ENCODE peak calls at places on chromosomes 7 and 10, in six cellular contexts. One of them, this sample, is unnamed.

GRCh38 chr10:72084094-72084459 is 4.3 kb downstream of the SPOCK2 start:
- DNase-seq in HCT116: no peak
- DNase-seq in IMR-90: no peak
- DNase-seq in H1: no peak
- DNase-seq in GM12878: no peak
- DNase-seq in A549: no peak
- DNase-seq in this sample: no peak

GRCh38 chr7:130920122-130920521 is 186.1 kb upstream of the KLF14 start:
- DNase-seq in HCT116: no peak
- DNase-seq in IMR-90: peak; percentile 50
- DNase-seq in H1: peak; percentile 7
- DNase-seq in GM12878: no peak
- DNase-seq in A549: no peak
- DNase-seq in this sample: no peak

GRCh38 chr10:65565246-65565645 is 1360.6 kb upstream of the LRRTM3 start:
- DNase-seq in A549: no peak
- DNase-seq in H1: no peak
- DNase-seq in IMR-90: no peak
- DNase-seq in HCT116: no peak
- DNase-seq in GM12878: no peak
- DNase-seq in this sample: no peak

GRCh38 chr10:25175527-25176420 is 973 bp downstream of the GPR158 start:
- DNase-seq in GM12878: no peak
- DNase-seq in A549: no peak
- DNase-seq in IMR-90: no peak
- DNase-seq in H1: peak; percentile 68
- DNase-seq in HCT116: no peak
- DNase-seq in this sample: no peak

GRCh38 chr7:91636129-91636724 is 244.3 kb downstream of the MTERF1 start:
- DNase-seq in GM12878: no peak
- DNase-seq in A549: no peak
- DNase-seq in HCT116: peak; percentile 32
- DNase-seq in IMR-90: no peak
- DNase-seq in H1: no peak
- DNase-seq in this sample: peak; percentile 57

GRCh38 chr7:48875300-48875916 is 48.9 kb upstream of the CDC14C start:
- DNase-seq in GM12878: no peak
- DNase-seq in HCT116: no peak
- DNase-seq in H1: peak; percentile 56
- DNase-seq in IMR-90: no peak
- DNase-seq in A549: no peak
- DNase-seq in this sample: no peak

GRCh38 chr7:214410-215212 is 22.2 kb downstream of the FAM20C start:
- DNase-seq in IMR-90: peak; percentile 81
- DNase-seq in A549: peak; percentile 61
- DNase-seq in H1: no peak
- DNase-seq in HCT116: peak; percentile 18
- DNase-seq in GM12878: no peak
- DNase-seq in this sample: no peak

GRCh38 chr10:38010150-38010903 is at the start of gene ZNF33A:
- DNase-seq in H1: peak; percentile 89
- DNase-seq in HCT116: peak; percentile 91
- DNase-seq in A549: peak; percentile 76
- DNase-seq in IMR-90: peak; percentile 88
- DNase-seq in GM12878: peak; percentile 85
- DNase-seq in this sample: peak; percentile 95

GRCh38 chr10:114801411-114801813 is 20.2 kb upstream of the FHIP2A start:
- DNase-seq in H1: no peak
- DNase-seq in HCT116: no peak
- DNase-seq in IMR-90: no peak
- DNase-seq in A549: no peak
- DNase-seq in GM12878: no peak
- DNase-seq in this sample: no peak

GRCh38 chr7:68963547-68963946 is 634.7 kb upstream of the AUTS2 start:
- DNase-seq in A549: no peak
- DNase-seq in GM12878: no peak
- DNase-seq in H1: no peak
- DNase-seq in HCT116: no peak
- DNase-seq in IMR-90: peak; percentile 10
- DNase-seq in this sample: no peak

GRCh38 chr10:23171232-23171876 is 20.8 kb upstream of the PTF1A start:
- DNase-seq in H1: peak; percentile 81
- DNase-seq in GM12878: no peak
- DNase-seq in A549: peak; percentile 14
- DNase-seq in HCT116: no peak
- DNase-seq in IMR-90: peak; percentile 32
- DNase-seq in this sample: peak; percentile 15

GRCh38 chr7:5143106-5143505 is 46.9 kb upstream of the WIPI2 start:
- DNase-seq in A549: no peak
- DNase-seq in GM12878: no peak
- DNase-seq in H1: no peak
- DNase-seq in HCT116: no peak
- DNase-seq in IMR-90: no peak
- DNase-seq in this sample: no peak

GRCh38 chr7:102208826-102209225 is 77.8 kb upstream of the SH2B2 start:
- DNase-seq in GM12878: no peak
- DNase-seq in H1: no peak
- DNase-seq in A549: no peak
- DNase-seq in IMR-90: no peak
- DNase-seq in HCT116: no peak
- DNase-seq in this sample: no peak

GRCh38 chr7:85773116-85773783 is 586.4 kb upstream of the SEMA3D start:
- DNase-seq in A549: no peak
- DNase-seq in H1: no peak
- DNase-seq in GM12878: no peak
- DNase-seq in IMR-90: peak; percentile 52
- DNase-seq in HCT116: no peak
- DNase-seq in this sample: no peak

GRCh38 chr10:44863344-44864041 is 47.6 kb upstream of the TMEM72 start:
- DNase-seq in A549: no peak
- DNase-seq in H1: peak; percentile 47
- DNase-seq in IMR-90: no peak
- DNase-seq in HCT116: no peak
- DNase-seq in GM12878: no peak
- DNase-seq in this sample: no peak

GRCh38 chr7:5077740-5078139 is 32.1 kb downstream of the RBAK start:
- DNase-seq in GM12878: no peak
- DNase-seq in HCT116: no peak
- DNase-seq in A549: no peak
- DNase-seq in H1: no peak
- DNase-seq in IMR-90: peak; percentile 7
- DNase-seq in this sample: peak; percentile 21

GRCh38 chr7:70029993-70030392 is 431.7 kb downstream of the AUTS2 start:
- DNase-seq in A549: no peak
- DNase-seq in H1: no peak
- DNase-seq in IMR-90: no peak
- DNase-seq in HCT116: no peak
- DNase-seq in GM12878: no peak
- DNase-seq in this sample: no peak

GRCh38 chr10:92242910-92243671 is 47.8 kb downstream of the CPEB3 start:
- DNase-seq in IMR-90: peak; percentile 64
- DNase-seq in GM12878: no peak
- DNase-seq in A549: no peak
- DNase-seq in H1: no peak
- DNase-seq in HCT116: peak; percentile 58
- DNase-seq in this sample: peak; percentile 75

GRCh38 chr10:124477614-124478363 is 16.2 kb downstream of the LHPP start:
- DNase-seq in A549: no peak
- DNase-seq in H1: no peak
- DNase-seq in IMR-90: no peak
- DNase-seq in GM12878: no peak
- DNase-seq in HCT116: no peak
- DNase-seq in this sample: no peak

GRCh38 chr7:90958669-90959068 is 305.6 kb upstream of the FZD1 start:
- DNase-seq in A549: no peak
- DNase-seq in H1: no peak
- DNase-seq in IMR-90: peak; percentile 66
- DNase-seq in HCT116: no peak
- DNase-seq in GM12878: no peak
- DNase-seq in this sample: no peak

GRCh38 chr10:114905450-114905849 is 32.5 kb upstream of the TRUB1 start:
- DNase-seq in A549: peak; percentile 50
- DNase-seq in HCT116: peak; percentile 55
- DNase-seq in H1: no peak
- DNase-seq in GM12878: no peak
- DNase-seq in IMR-90: peak; percentile 16
- DNase-seq in this sample: no peak

GRCh38 chr7:146773506-146773905 is 656.9 kb downstream of the CNTNAP2 start:
- DNase-seq in HCT116: no peak
- DNase-seq in H1: no peak
- DNase-seq in GM12878: no peak
- DNase-seq in A549: no peak
- DNase-seq in IMR-90: no peak
- DNase-seq in this sample: no peak

GRCh38 chr7:27994639-27995038 is 186.0 kb downstream of the JAZF1 start:
- DNase-seq in IMR-90: peak; percentile 22
- DNase-seq in GM12878: no peak
- DNase-seq in A549: no peak
- DNase-seq in H1: no peak
- DNase-seq in HCT116: no peak
- DNase-seq in this sample: peak; percentile 51

GRCh38 chr7:122546496-122546895 is 152.4 kb downstream of the RNF133 start:
- DNase-seq in GM12878: no peak
- DNase-seq in HCT116: no peak
- DNase-seq in H1: no peak
- DNase-seq in A549: no peak
- DNase-seq in IMR-90: no peak
- DNase-seq in this sample: no peak

GRCh38 chr7:101160917-101161316 is 4.5 kb downstream of the VGF start:
- DNase-seq in GM12878: no peak
- DNase-seq in H1: no peak
- DNase-seq in A549: no peak
- DNase-seq in HCT116: no peak
- DNase-seq in IMR-90: no peak
- DNase-seq in this sample: no peak

GRCh38 chr10:28849821-28850220 is 172.5 kb downstream of the BAMBI start:
- DNase-seq in H1: no peak
- DNase-seq in HCT116: no peak
- DNase-seq in GM12878: no peak
- DNase-seq in A549: no peak
- DNase-seq in IMR-90: no peak
- DNase-seq in this sample: no peak

GRCh38 chr10:28857164-28857563 is 179.8 kb downstream of the BAMBI start:
- DNase-seq in IMR-90: no peak
- DNase-seq in A549: no peak
- DNase-seq in H1: no peak
- DNase-seq in HCT116: no peak
- DNase-seq in GM12878: no peak
- DNase-seq in this sample: no peak

GRCh38 chr10:28850784-28851183 is 173.5 kb downstream of the BAMBI start:
- DNase-seq in H1: no peak
- DNase-seq in A549: no peak
- DNase-seq in GM12878: no peak
- DNase-seq in IMR-90: no peak
- DNase-seq in HCT116: no peak
- DNase-seq in this sample: no peak

GRCh38 chr10:28849309-28849708 is 172.0 kb downstream of the BAMBI start:
- DNase-seq in IMR-90: no peak
- DNase-seq in HCT116: no peak
- DNase-seq in A549: no peak
- DNase-seq in H1: no peak
- DNase-seq in GM12878: no peak
- DNase-seq in this sample: no peak

DNA sequence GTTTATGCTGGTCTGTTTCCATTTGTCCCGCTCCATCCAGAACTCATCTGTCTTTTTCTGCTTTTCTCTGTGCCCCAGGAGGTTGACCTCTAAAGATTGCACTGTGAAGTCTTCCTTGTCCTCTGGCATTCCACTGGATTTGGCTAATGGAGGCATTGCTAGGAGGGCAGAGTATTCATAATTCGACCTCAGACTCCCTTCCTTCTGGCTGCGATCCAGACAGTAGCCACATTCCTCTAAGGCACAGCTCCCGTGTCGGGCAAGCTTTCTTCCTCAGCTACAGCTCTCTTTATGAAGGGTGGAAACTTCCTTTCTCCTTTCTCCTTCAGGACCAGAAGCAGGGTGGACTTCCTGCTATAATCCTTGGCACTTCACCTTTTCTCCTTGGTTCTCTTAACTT is 175.9 kb downstream of the BAMBI start:
- DNase-seq in IMR-90: no peak
- DNase-seq in GM12878: no peak
- DNase-seq in HCT116: no peak
- DNase-seq in A549: no peak
- DNase-seq in H1: no peak
- DNase-seq in this sample: no peak
- H3K4me2 ChIP-seq in IMR-90: no peak overlapping the region
- H3K4me2 ChIP-seq in GM12878: no peak overlapping the region
- H3K4me2 ChIP-seq in HCT116: no peak overlapping the region
- H3K4me2 ChIP-seq in A549: no peak overlapping the region
- H3K4me2 ChIP-seq in H1: no peak overlapping the region
- H3K4me2 ChIP-seq in this sample: no peak overlapping the region

GRCh38 chr10:15183689-15184481 is 15.4 kb upstream of the NMT2 start:
- DNase-seq in A549: no peak
- DNase-seq in HCT116: no peak
- DNase-seq in H1: no peak
- DNase-seq in GM12878: no peak
- DNase-seq in IMR-90: no peak
- DNase-seq in this sample: no peak

GRCh38 chr10:15182541-15183207 is 14.2 kb upstream of the NMT2 start:
- DNase-seq in A549: no peak
- DNase-seq in HCT116: no peak
- DNase-seq in IMR-90: peak; percentile 58
- DNase-seq in H1: no peak
- DNase-seq in GM12878: no peak
- DNase-seq in this sample: no peak

GRCh38 chr10:15181576-15182156 is 13.2 kb upstream of the NMT2 start:
- DNase-seq in H1: no peak
- DNase-seq in GM12878: no peak
- DNase-seq in IMR-90: no peak
- DNase-seq in A549: no peak
- DNase-seq in HCT116: no peak
- DNase-seq in this sample: no peak

GRCh38 chr10:15176269-15176668 is 7.8 kb upstream of the NMT2 start:
- DNase-seq in HCT116: no peak
- DNase-seq in IMR-90: no peak
- DNase-seq in H1: no peak
- DNase-seq in GM12878: no peak
- DNase-seq in A549: no peak
- DNase-seq in this sample: no peak

GRCh38 chr10:15180736-15181135 is 12.2 kb upstream of the NMT2 start:
- DNase-seq in HCT116: no peak
- DNase-seq in H1: no peak
- DNase-seq in GM12878: no peak
- DNase-seq in IMR-90: no peak
- DNase-seq in A549: no peak
- DNase-seq in this sample: no peak
- TF ChIP-seq POLR2A in HCT116: no peak
- TF ChIP-seq POLR2A in H1: no peak
- TF ChIP-seq POLR2A in GM12878: no peak
- TF ChIP-seq POLR2A in IMR-90: no peak
- TF ChIP-seq POLR2A in A549: no peak
- TF ChIP-seq POLR2A in this sample: no peak

GRCh38 chr10:74766501-74766900 is 59.9 kb upstream of the KAT6B start:
- DNase-seq in GM12878: no peak
- DNase-seq in H1: no peak
- DNase-seq in A549: no peak
- DNase-seq in HCT116: no peak
- DNase-seq in IMR-90: no peak
- DNase-seq in this sample: no peak
- H3K4me2 ChIP-seq in GM12878: no peak overlapping the region
- H3K4me2 ChIP-seq in H1: no peak overlapping the region
- H3K4me2 ChIP-seq in A549: no peak overlapping the region
- H3K4me2 ChIP-seq in HCT116: no peak overlapping the region
- H3K4me2 ChIP-seq in IMR-90: no peak overlapping the region
- H3K4me2 ChIP-seq in this sample: no peak overlapping the region

GRCh38 chr10:43409385-43410109 is 561 bp upstream of the HNRNPF start:
- DNase-seq in A549: no peak
- DNase-seq in HCT116: no peak
- DNase-seq in H1: no peak
- DNase-seq in IMR-90: no peak
- DNase-seq in GM12878: no peak
- DNase-seq in this sample: peak; percentile 28
- TF ChIP-seq POLR2A in A549: peak; percentile 44
- TF ChIP-seq POLR2A in HCT116: peak; percentile 60
- TF ChIP-seq POLR2A in H1: no peak
- TF ChIP-seq POLR2A in IMR-90: no peak
- TF ChIP-seq POLR2A in GM12878: no peak
- TF ChIP-seq POLR2A in this sample: peak; percentile 69